ENCODE peak calls at places on chromosome 5, in five cellular contexts. Z, I, C, P and M are unnamed samples.

GRCh38 chr5:61964199-61964598 is 341.8 kb upstream of the KIF2A start:
- DNase-seq in Z (no peak), I (no peak), C (peak; percentile 15), P (no peak), M (no peak)

GRCh38 chr5:87393331-87393730 is 19.4 kb downstream of the CCNH start:
- DNase-seq in Z (peak; percentile 22), I (no peak), C (peak; percentile 87), P (no peak), M (no peak)

GRCh38 chr5:158847772-158848171 is 251.9 kb downstream of the EBF1 start:
- DNase-seq in Z (no peak), I (no peak), C (no peak), P (no peak), M (no peak)

GRCh38 chr5:149060325-149060724 is 2.5 kb downstream of the SH3TC2 start:
- DNase-seq in Z (no peak), I (no peak), C (peak; percentile 79), P (peak; percentile 75), M (peak; percentile 65)

GRCh38 chr5:1515921-1516571 is 7.7 kb downstream of the LPCAT1 start:
- DNase-seq in Z (peak; percentile 85), I (no peak), C (peak; percentile 55), P (peak; percentile 67), M (peak; percentile 33)

GRCh38 chr5:173458819-173459218 is 130.6 kb upstream of the STC2 start:
- DNase-seq in Z (no peak), I (no peak), C (peak; percentile 88), P (no peak), M (no peak)

GRCh38 chr5:1844708-1845436 is 37.9 kb downstream of the IRX4 start:
- DNase-seq in Z (no peak), I (no peak), C (no peak), P (no peak), M (no peak)

GRCh38 chr5:67156976-67157583 is 39.5 kb downstream of the CD180 start:
- DNase-seq in Z (peak; percentile 47), I (no peak), C (peak; percentile 32), P (peak; percentile 22), M (peak; percentile 48)

GRCh38 chr5:176881021-176881749 is 18.0 kb downstream of the HK3 start:
- DNase-seq in Z (no peak), I (no peak), C (no peak), P (no peak), M (no peak)

GRCh38 chr5:176371621-176372539 is 6.6 kb downstream of the ARL10 start:
- DNase-seq in Z (no peak), I (no peak), C (no peak), P (peak; percentile 90), M (peak; percentile 43)

GRCh38 chr5:160271396-160271795 is 41.0 kb downstream of the CCNJL start:
- DNase-seq in Z (no peak), I (no peak), C (no peak), P (no peak), M (no peak)

GRCh38 chr5:173123416-173123815 is 20.9 kb upstream of the BNIP1 start:
- DNase-seq in Z (peak; percentile 16), I (no peak), C (peak; percentile 80), P (peak; percentile 54), M (no peak)

GRCh38 chr5:41094871-41095270 is 23.7 kb upstream of the MROH2B start:
- DNase-seq in Z (peak; percentile 53), I (no peak), C (no peak), P (peak; percentile 15), M (no peak)

GRCh38 chr5:39209924-39210323 is 9.4 kb downstream of the FYB1 start:
- DNase-seq in Z (no peak), I (no peak), C (no peak), P (no peak), M (no peak)

GRCh38 chr5:177487975-177488374 is 9.4 kb downstream of the PDLIM7 start:
- DNase-seq in Z (no peak), I (no peak), C (no peak), P (no peak), M (no peak)

GRCh38 chr5:154311362-154311761 is 120.8 kb downstream of the GALNT10 start:
- DNase-seq in Z (no peak), I (no peak), C (no peak), P (no peak), M (no peak)

GRCh38 chr5:93611900-93612898 is 29.2 kb downstream of the NR2F1 start:
- DNase-seq in Z (peak; percentile 31), I (no peak), C (peak; percentile 43), P (no peak), M (peak; percentile 41)

GRCh38 chr5:106894964-106895363 is 775.8 kb downstream of the EFNA5 start:
- DNase-seq in Z (no peak), I (no peak), C (peak; percentile 6), P (no peak), M (no peak)

GRCh38 chr5:138177936-138178515 is 404 bp downstream of the BRD8 start:
- DNase-seq in Z (peak; percentile 22), I (no peak), C (peak; percentile 18), P (peak; percentile 23), M (peak; percentile 60)

GRCh38 chr5:150644496-150644895 is 4.0 kb downstream of the SYNPO start:
- DNase-seq in Z (no peak), I (no peak), C (no peak), P (peak; percentile 45), M (no peak)

GRCh38 chr5:168047043-168047668 is 244.3 kb upstream of the WWC1 start:
- DNase-seq in Z (peak; percentile 68), I (peak; percentile 54), C (peak; percentile 22), P (peak; percentile 43), M (peak; percentile 17)

GRCh38 chr5:170316933-170317332 is 19.4 kb upstream of the LCP2 start:
- DNase-seq in Z (no peak), I (no peak), C (no peak), P (no peak), M (peak; percentile 59)

GRCh38 chr5:73125289-73125688 is 4.9 kb downstream of the TMEM171 start:
- DNase-seq in Z (no peak), I (no peak), C (no peak), P (no peak), M (no peak)

GRCh38 chr5:154214236-154215106 is 23.9 kb downstream of the GALNT10 start:
- DNase-seq in Z (peak; percentile 32), I (no peak), C (peak; percentile 80), P (no peak), M (no peak)

GRCh38 chr5:5252106-5252505 is 112.0 kb downstream of the ADAMTS16 start:
- DNase-seq in Z (no peak), I (no peak), C (no peak), P (no peak), M (no peak)

GRCh38 chr5:639253-639530 is 27.1 kb downstream of the CEP72 start:
- DNase-seq in Z (no peak), I (no peak), C (no peak), P (no peak), M (no peak)

GRCh38 chr5:74953961-74954720 is 88.0 kb upstream of the FAM169A start:
- DNase-seq in Z (no peak), I (no peak), C (peak; percentile 77), P (peak; percentile 94), M (no peak)

GRCh38 chr5:123036391-123037103 is at the start of gene PPIC:
- DNase-seq in Z (peak; percentile 90), I (peak; percentile 36), C (peak; percentile 71), P (peak; percentile 50), M (peak; percentile 73)

GRCh38 chr5:6736524-6737042 is 23.4 kb downstream of the TENT4A start:
- DNase-seq in Z (no peak), I (no peak), C (no peak), P (no peak), M (no peak)

GRCh38 chr5:81428446-81428845 is 34.5 kb upstream of the ACOT12 start:
- DNase-seq in Z (peak; percentile 15), I (no peak), C (peak; percentile 33), P (no peak), M (no peak)

GRCh38 chr5:54673523-54674225 is 156.1 kb downstream of the SNX18 start:
- DNase-seq in Z (no peak), I (no peak), C (peak; percentile 36), P (no peak), M (no peak)

GRCh38 chr5:147397616-147398015 is 112.3 kb downstream of the DPYSL3 start:
- DNase-seq in Z (peak; percentile 23), I (no peak), C (no peak), P (no peak), M (no peak)

GRCh38 chr5:147391781-147392180 is 118.1 kb downstream of the DPYSL3 start:
- DNase-seq in Z (peak; percentile 56), I (no peak), C (peak; percentile 84), P (peak; percentile 25), M (no peak)

GRCh38 chr5:147396070-147396469 is 113.8 kb downstream of the DPYSL3 start:
- DNase-seq in Z (no peak), I (no peak), C (no peak), P (no peak), M (peak; percentile 1)

GRCh38 chr5:147393866-147394265 is 116.0 kb downstream of the DPYSL3 start:
- DNase-seq in Z (no peak), I (peak; percentile 27), C (no peak), P (no peak), M (no peak)

GRCh38 chr5:147394273-147394672 is 115.6 kb downstream of the DPYSL3 start:
- DNase-seq in Z (no peak), I (no peak), C (no peak), P (no peak), M (no peak)
- H3K4me2 ChIP-seq in Z (no peak overlapping the region), I (no peak overlapping the region), C (no peak overlapping the region), P (no peak overlapping the region), M (no peak overlapping the region)

GRCh38 chr5:95689680-95690079 is 6.9 kb upstream of the SPATA9 start:
- DNase-seq in Z (no peak), I (no peak), C (no peak), P (no peak), M (no peak)
- TF ChIP-seq POLR2A in Z (no peak), I (no peak), C (no peak), P (no peak), M (no peak)

GRCh38 chr5:135222171-135222681 is 176.8 kb downstream of the MACROH2A1 start:
- DNase-seq in Z (no peak), I (no peak), C (no peak), P (no peak), M (no peak)

GRCh38 chr5:135222771-135223170 is 176.3 kb downstream of the MACROH2A1 start:
- DNase-seq in Z (no peak), I (no peak), C (no peak), P (no peak), M (no peak)

GRCh38 chr5:135220394-135221186 is 178.4 kb downstream of the MACROH2A1 start:
- DNase-seq in Z (no peak), I (no peak), C (no peak), P (no peak), M (no peak)

GRCh38 chr5:135221187-135221473 is 177.9 kb downstream of the MACROH2A1 start:
- DNase-seq in Z (no peak), I (no peak), C (no peak), P (no peak), M (peak; percentile 33)

DNA sequence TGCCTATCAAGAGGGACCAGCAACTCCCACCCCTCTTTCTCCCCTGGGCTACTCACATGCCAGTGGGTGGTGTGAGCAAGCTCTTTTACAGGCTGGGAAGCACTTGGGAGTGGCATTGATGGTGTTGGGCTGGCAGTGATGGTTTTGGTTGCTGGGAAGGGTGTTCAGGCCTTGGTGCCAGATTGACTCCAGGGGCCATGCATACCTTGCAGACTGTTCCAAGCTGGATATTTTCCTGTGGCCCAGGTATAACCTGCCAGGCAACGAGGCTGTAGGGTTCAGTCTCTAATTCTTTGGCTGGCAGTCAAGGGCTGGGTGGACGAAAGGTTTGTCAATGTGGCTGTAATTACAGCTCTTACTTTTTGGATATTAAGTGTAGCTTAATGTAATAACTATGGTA is 177.3 kb downstream of the MACROH2A1 start:
- DNase-seq in Z (no peak), I (no peak), C (no peak), P (no peak), M (no peak)
- H3K4me2 ChIP-seq in Z (no peak overlapping the region), I (no peak overlapping the region), C (no peak overlapping the region), P (no peak overlapping the region), M (no peak overlapping the region)

GRCh38 chr5:36657563-36657995 is 51.2 kb downstream of the SLC1A3 start:
- DNase-seq in Z (peak; percentile 42), I (no peak), C (peak; percentile 99), P (peak; percentile 4), M (no peak)
- TF ChIP-seq POLR2A in Z (no peak), I (no peak), C (no peak), P (no peak), M (no peak)